ENCODE peak calls at places on chromosomes 5 and 9, in seven cellular contexts. T, L, S, K, W, E and X are unnamed samples.

GRCh38 chr9:28365736-28366135 is 792.5 kb upstream of the C9orf72 start:
- DNase-seq in T (no peak), L (no peak), S (no peak), K (no peak), W (no peak), E (no peak), X (no peak)

GRCh38 chr5:7881091-7881490 is 12.1 kb downstream of the MTRR start:
- DNase-seq in T (no peak), L (no peak), S (no peak), K (no peak), W (no peak), E (no peak), X (no peak)

GRCh38 chr5:36301858-36302603 is at the start of gene RANBP3L:
- DNase-seq in T (no peak), L (peak), S (no peak), K (no peak), W (no peak), E (no peak), X (no peak)

GRCh38 chr5:137604348-137605095 is 105.4 kb upstream of the SPOCK1 start:
- DNase-seq in T (no peak), L (no peak), S (peak), K (no peak), W (peak), E (no peak), X (no peak)

GRCh38 chr9:114156658-114157421 is 1.5 kb downstream of the COL27A1 start:
- DNase-seq in T (no peak), L (peak), S (peak), K (no peak), W (no peak), E (peak), X (no peak)

GRCh38 chr5:153629027-153629426 is 138.6 kb downstream of the GRIA1 start:
- DNase-seq in T (peak), L (peak), S (peak), K (no peak), W (no peak), E (no peak), X (peak)

GRCh38 chr5:53008751-53009150 is 19.6 kb downstream of the ITGA2 start:
- DNase-seq in T (no peak), L (no peak), S (peak), K (no peak), W (no peak), E (no peak), X (no peak)

GRCh38 chr5:114360816-114361723 is 800 bp upstream of the KCNN2 start:
- DNase-seq in T (no peak), L (peak), S (peak), K (no peak), W (peak), E (no peak), X (no peak)

GRCh38 chr9:2170737-2171136 is 155.6 kb downstream of the SMARCA2 start:
- DNase-seq in T (peak), L (no peak), S (no peak), K (no peak), W (no peak), E (no peak), X (no peak)

GRCh38 chr9:97853056-97853843 is at the start of gene FOXE1:
- DNase-seq in T (no peak), L (no peak), S (no peak), K (no peak), W (peak), E (no peak), X (no peak)

GRCh38 chr9:129898205-129898604 is 62.9 kb downstream of the USP20 start:
- DNase-seq in T (no peak), L (no peak), S (peak), K (no peak), W (no peak), E (no peak), X (no peak)

GRCh38 chr5:56676091-56676768 is 139.1 kb upstream of the MAP3K1 start:
- DNase-seq in T (peak), L (no peak), S (peak), K (no peak), W (no peak), E (no peak), X (no peak)

GRCh38 chr5:151234476-151235238 is 10.8 kb upstream of the CCDC69 start:
- DNase-seq in T (no peak), L (no peak), S (no peak), K (no peak), W (no peak), E (peak), X (no peak)

GRCh38 chr5:72525816-72526215 is 18.6 kb upstream of the ZNF366 start:
- DNase-seq in T (peak), L (peak), S (peak), K (no peak), W (no peak), E (no peak), X (no peak)

GRCh38 chr9:37620386-37620785 is 28.0 kb upstream of the TOMM5 start:
- DNase-seq in T (no peak), L (no peak), S (no peak), K (no peak), W (peak), E (no peak), X (no peak)

GRCh38 chr9:17656889-17657288 is 78.0 kb downstream of the SH3GL2 start:
- DNase-seq in T (no peak), L (no peak), S (no peak), K (no peak), W (no peak), E (no peak), X (no peak)

GRCh38 chr9:124037790-124038189 is 26.2 kb downstream of the LHX2 start:
- DNase-seq in T (no peak), L (no peak), S (no peak), K (no peak), W (no peak), E (no peak), X (no peak)

GRCh38 chr5:73415171-73415570 is 33.4 kb downstream of the FOXD1 start:
- DNase-seq in T (no peak), L (no peak), S (no peak), K (no peak), W (no peak), E (no peak), X (no peak)

GRCh38 chr5:169728-170094 is 21.6 kb upstream of the LRRC14B start:
- DNase-seq in T (no peak), L (no peak), S (no peak), K (no peak), W (no peak), E (no peak), X (no peak)

GRCh38 chr5:180135128-180135955 is 63.8 kb upstream of the RNF130 start:
- DNase-seq in T (no peak), L (peak), S (peak), K (no peak), W (no peak), E (no peak), X (no peak)

GRCh38 chr5:60677831-60678664 is 21.9 kb downstream of the DEPDC1B start:
- DNase-seq in T (no peak), L (no peak), S (peak), K (no peak), W (peak), E (no peak), X (no peak)

GRCh38 chr9:127612993-127613954 is 1.2 kb downstream of the STXBP1 start:
- DNase-seq in T (no peak), L (peak), S (peak), K (peak), W (peak), E (peak), X (no peak)

GRCh38 chr9:97766092-97766491 is 69.0 kb upstream of the XPA start:
- DNase-seq in T (peak), L (no peak), S (peak), K (no peak), W (no peak), E (no peak), X (no peak)

GRCh38 chr5:65066385-65066784 is 297.7 kb downstream of the CWC27 start:
- DNase-seq in T (no peak), L (no peak), S (no peak), K (no peak), W (no peak), E (no peak), X (no peak)

GRCh38 chr5:31531543-31531887 is 378 bp downstream of the DROSHA start:
- DNase-seq in T (no peak), L (peak), S (peak), K (no peak), W (peak), E (no peak), X (no peak)

GRCh38 chr5:66072031-66072430 is 72.1 kb upstream of the SREK1 start:
- DNase-seq in T (no peak), L (no peak), S (no peak), K (no peak), W (no peak), E (no peak), X (no peak)

GRCh38 chr9:38292480-38292879 is 100.0 kb upstream of the ALDH1B1 start:
- DNase-seq in T (no peak), L (no peak), S (no peak), K (no peak), W (no peak), E (no peak), X (no peak)

GRCh38 chr5:54570923-54571322 is 53.4 kb downstream of the SNX18 start:
- DNase-seq in T (no peak), L (no peak), S (no peak), K (no peak), W (no peak), E (no peak), X (no peak)

GRCh38 chr5:158856794-158857193 is 242.9 kb downstream of the EBF1 start:
- DNase-seq in T (no peak), L (no peak), S (no peak), K (no peak), W (no peak), E (no peak), X (no peak)

GRCh38 chr9:110217656-110218099 is 9.7 kb upstream of the C9orf152 start:
- DNase-seq in T (no peak), L (peak), S (peak), K (no peak), W (peak), E (no peak), X (no peak)

GRCh38 chr9:137215196-137215986 is 6.6 kb downstream of the RNF208 start:
- DNase-seq in T (no peak), L (no peak), S (no peak), K (no peak), W (no peak), E (no peak), X (no peak)

GRCh38 chr5:75338408-75338807 is 1.4 kb downstream of the HMGCR start:
- DNase-seq in T (no peak), L (no peak), S (no peak), K (no peak), W (no peak), E (no peak), X (no peak)

GRCh38 chr5:68344447-68345111 is 129.0 kb downstream of the PIK3R1 start:
- DNase-seq in T (no peak), L (peak), S (peak), K (no peak), W (no peak), E (no peak), X (no peak)

GRCh38 chr9:135501261-135502167 is 1.0 kb downstream of the MRPS2 start:
- DNase-seq in T (no peak), L (peak), S (peak), K (no peak), W (no peak), E (no peak), X (no peak)

GRCh38 chr5:128234928-128235641 is 151.5 kb downstream of the SLC12A2 start:
- DNase-seq in T (no peak), L (no peak), S (no peak), K (no peak), W (no peak), E (no peak), X (no peak)

GRCh38 chr9:7368410-7369292 is 430.9 kb downstream of the DMAC1 start:
- DNase-seq in T (no peak), L (peak), S (no peak), K (no peak), W (peak), E (no peak), X (no peak)

GRCh38 chr9:121949364-121949763 is 143.7 kb downstream of the TTLL11 start:
- DNase-seq in T (peak), L (no peak), S (no peak), K (no peak), W (no peak), E (no peak), X (no peak)

GRCh38 chr9:15246688-15247087 is 60.3 kb downstream of the TTC39B start:
- DNase-seq in T (peak), L (no peak), S (peak), K (no peak), W (no peak), E (no peak), X (no peak)

GRCh38 chr5:926416-927171 is 33.9 kb downstream of the TRIP13 start:
- DNase-seq in T (no peak), L (no peak), S (peak), K (no peak), W (peak), E (no peak), X (no peak)

GRCh38 chr5:125408582-125409069 is 662.2 kb upstream of the ZNF608 start:
- DNase-seq in T (peak), L (peak), S (peak), K (no peak), W (peak), E (no peak), X (no peak)